ENCODE peak calls at places on chromosomes 2 and 18, in five cellular contexts. X, O, P, B and N are unnamed samples.

GRCh38 chr2:86337235-86338099 is at the start of gene REEP1:
- DNase-seq in O (no peak), X (peak), B (peak), P (peak), N (peak)

GRCh38 chr2:23526114-23526513 is 141.1 kb downstream of the KLHL29 start:
- DNase-seq in P (no peak), X (no peak), O (no peak), B (no peak), N (no peak)

GRCh38 chr2:65789923-65790675 is 357.7 kb upstream of the SPRED2 start:
- DNase-seq in B (no peak), X (no peak), P (no peak), O (no peak), N (no peak)

GRCh38 chr2:239502430-239503221 is 101.8 kb upstream of the HDAC4 start:
- DNase-seq in X (no peak), B (no peak), P (no peak), O (no peak), N (no peak)

GRCh38 chr2:130825231-130825971 is 11.3 kb upstream of the ARHGEF4 start:
- DNase-seq in O (no peak), P (no peak), B (no peak), X (no peak), N (no peak)

GRCh38 chr2:24349097-24349496 is 11.2 kb downstream of the ITSN2 start:
- DNase-seq in B (no peak), P (no peak), O (no peak), X (no peak), N (no peak)

GRCh38 chr2:208984376-208985100 is 439.3 kb upstream of the MAP2 start:
- DNase-seq in P (peak), B (no peak), X (no peak), O (peak), N (no peak)

GRCh38 chr2:37896319-37896718 is 28.8 kb upstream of the RMDN2 start:
- DNase-seq in P (no peak), O (no peak), X (no peak), B (no peak), N (no peak)

GRCh38 chr18:69265661-69266060 is 135.0 kb upstream of the DOK6 start:
- DNase-seq in P (peak), X (no peak), O (no peak), B (no peak), N (no peak)

GRCh38 chr2:43142921-43143438 is 83.4 kb downstream of the ZFP36L2 start:
- DNase-seq in B (no peak), X (no peak), P (peak), O (no peak), N (peak)

GRCh38 chr2:120736955-120737801 is 1.5 kb downstream of the GLI2 start:
- DNase-seq in P (peak), X (no peak), B (peak), O (peak), N (peak)

GRCh38 chr2:28664120-28664842 is 87.3 kb upstream of the PPP1CB start:
- DNase-seq in B (no peak), P (peak), X (no peak), O (no peak), N (peak)

GRCh38 chr2:234954551-234954992 is 2.8 kb downstream of the SH3BP4 start:
- DNase-seq in P (peak), B (no peak), O (no peak), X (no peak), N (peak)

GRCh38 chr2:209141818-209142217 is 282.0 kb upstream of the MAP2 start:
- DNase-seq in O (no peak), P (no peak), B (no peak), X (no peak), N (no peak)

GRCh38 chr18:49114556-49114955 is 163.8 kb upstream of the SMAD7 start:
- DNase-seq in X (no peak), O (no peak), B (no peak), P (no peak), N (no peak)

GRCh38 chr18:77210249-77210648 is 39.4 kb upstream of the GALR1 start:
- DNase-seq in O (no peak), X (no peak), P (no peak), B (no peak), N (no peak)

GRCh38 chr2:126749537-126749936 is 93.6 kb downstream of the GYPC start:
- DNase-seq in O (no peak), B (no peak), X (no peak), P (no peak), N (peak)

GRCh38 chr2:365367-366275 is 77.7 kb upstream of the ALKAL2 start:
- DNase-seq in P (no peak), X (no peak), O (no peak), B (no peak), N (no peak)

GRCh38 chr2:162297925-162298552 is 20.4 kb downstream of the IFIH1 start:
- DNase-seq in O (peak), B (peak), X (no peak), P (peak), N (peak)

GRCh38 chr2:237632991-237633629 is 5.7 kb downstream of the LRRFIP1 start:
- DNase-seq in P (no peak), B (peak), O (no peak), X (no peak), N (no peak)

GRCh38 chr2:74066491-74067203 is 81.1 kb downstream of the BOLA3 start:
- DNase-seq in P (no peak), B (no peak), X (no peak), O (no peak), N (no peak)

GRCh38 chr18:49865401-49865800 is 52.1 kb upstream of the ACAA2 start:
- DNase-seq in X (no peak), B (no peak), P (no peak), O (no peak), N (no peak)

GRCh38 chr2:105571445-105571987 is 172.7 kb upstream of the FHL2 start:
- DNase-seq in O (no peak), X (no peak), B (no peak), P (no peak), N (no peak)

GRCh38 chr2:12167525-12168317 is 421.3 kb downstream of the LPIN1 start:
- DNase-seq in P (no peak), X (no peak), O (no peak), B (no peak), N (no peak)

GRCh38 chr2:42100696-42101585 is 53.1 kb downstream of the PKDCC start:
- DNase-seq in P (peak), O (peak), X (no peak), B (peak), N (peak)

GRCh38 chr2:7649461-7650228 is 732.4 kb downstream of the RNF144A start:
- DNase-seq in X (no peak), O (no peak), B (no peak), P (no peak), N (no peak)

GRCh38 chr2:85785027-85785822 is 31.4 kb downstream of the ATOH8 start:
- DNase-seq in P (peak), X (no peak), B (no peak), O (peak), N (peak)

GRCh38 chr18:62334110-62334509 is 9.0 kb downstream of the TNFRSF11A start:
- DNase-seq in X (no peak), P (peak), O (peak), B (no peak), N (no peak)

GRCh38 chr2:43129676-43130547 is 96.5 kb downstream of the ZFP36L2 start:
- DNase-seq in B (no peak), O (no peak), X (no peak), P (peak), N (no peak)

GRCh38 chr2:27729198-27729597 is 42.3 kb upstream of the MRPL33 start:
- DNase-seq in B (no peak), O (no peak), P (no peak), X (no peak), N (no peak)

GRCh38 chr2:15842771-15843666 is 97.3 kb upstream of the MYCN start:
- DNase-seq in B (no peak), P (no peak), O (no peak), X (no peak), N (no peak)

GRCh38 chr2:204339212-204339715 is 206.0 kb upstream of the PARD3B start:
- DNase-seq in B (no peak), X (no peak), P (no peak), O (no peak), N (no peak)

GRCh38 chr18:8747440-8747937 is 42.1 kb downstream of the MTCL1 start:
- DNase-seq in X (no peak), P (peak), B (no peak), O (no peak), N (peak)

GRCh38 chr2:71884303-71885042 is 263.2 kb downstream of the CYP26B1 start:
- DNase-seq in X (no peak), B (no peak), P (peak), O (peak), N (peak)

GRCh38 chr2:86079981-86080911 is 25.4 kb downstream of the POLR1A start:
- DNase-seq in O (peak), X (peak), B (peak), P (peak), N (peak)